ENCODE peak calls at places on chromosome X, in ten cellular contexts. M is nephron progenitor cell, P is neural crest cell, Y is hepatocyte, B is GM12865, W is foreskin fibroblast, T is psoas muscle, K is gastrocnemius medialis, E is cardiac fibroblast, R is glutamatergic neuron. N is an unnamed sample.

GRCh38 chrX:113947548-113947947 is 636.3 kb upstream of the HTR2C start:
- DNase-seq in T (no peak), E (no peak), M (no peak), Y (peak; percentile 37), B (no peak), R (no peak), W (no peak), P (no peak), K (no peak), N (no peak)

GRCh38 chrX:55908685-55909212 is 191.2 kb downstream of the RRAGB start:
- DNase-seq in B (peak; percentile 44), K (no peak), R (peak; percentile 26), E (peak; percentile 4), T (no peak), P (peak; percentile 1), W (no peak), Y (peak; percentile 25), M (peak; percentile 7), N (peak; percentile 39)

GRCh38 chrX:2351999-2352995 is 148.5 kb downstream of the DHRSX start:
- DNase-seq in T (no peak), P (no peak), M (no peak), B (no peak), E (peak; percentile 71), R (no peak), W (peak; percentile 97), Y (peak; percentile 34), K (peak; percentile 61), N (no peak)

GRCh38 chrX:139091086-139091485 is 379.6 kb upstream of the FGF13 start:
- DNase-seq in Y (no peak), K (no peak), M (no peak), B (no peak), R (no peak), W (no peak), T (no peak), P (no peak), E (no peak), N (no peak)

GRCh38 chrX:101485212-101486064 is at the start of gene ARMCX4:
- DNase-seq in K (peak; percentile 4), T (peak; percentile 68), B (peak; percentile 21), M (peak; percentile 70), W (peak; percentile 51), R (peak; percentile 78), E (peak; percentile 65), P (peak; percentile 60), Y (peak; percentile 79), N (peak; percentile 13)

GRCh38 chrX:1935805-1936204 is 320.9 kb downstream of the ASMT start:
- DNase-seq in K (no peak), W (no peak), M (no peak), Y (no peak), R (no peak), T (no peak), B (no peak), E (no peak), P (no peak), N (no peak)

GRCh38 chrX:790780-791360 is 160.3 kb downstream of the SHOX start:
- DNase-seq in P (no peak), K (no peak), E (no peak), B (no peak), W (no peak), R (no peak), Y (no peak), M (no peak), T (no peak), N (no peak)

GRCh38 chrX:65610040-65610439 is 57.4 kb upstream of the MSN start:
- DNase-seq in K (no peak), R (no peak), M (no peak), Y (no peak), T (no peak), B (no peak), P (no peak), E (peak; percentile 71), W (no peak), N (no peak)

GRCh38 chrX:76555816-76556215 is 128.3 kb downstream of the MAGEE1 start:
- DNase-seq in K (no peak), T (no peak), Y (peak; percentile 17), M (peak; percentile 17), W (peak; percentile 2), R (peak; percentile 44), B (peak; percentile 58), P (peak; percentile 35), E (peak; percentile 40), N (no peak)

GRCh38 chrX:56761167-56761566 is 32.1 kb downstream of the NBDY start:
- DNase-seq in W (no peak), K (no peak), R (no peak), B (no peak), Y (no peak), E (no peak), M (no peak), T (peak; percentile 47), P (no peak), N (no peak)

GRCh38 chrX:103464071-103464773 is 55.1 kb downstream of the RAB40A start:
- DNase-seq in T (no peak), M (peak; percentile 38), Y (peak; percentile 50), B (peak; percentile 11), E (peak; percentile 64), K (no peak), W (peak; percentile 44), P (peak; percentile 3), R (peak; percentile 37), N (peak; percentile 15)

DNA sequence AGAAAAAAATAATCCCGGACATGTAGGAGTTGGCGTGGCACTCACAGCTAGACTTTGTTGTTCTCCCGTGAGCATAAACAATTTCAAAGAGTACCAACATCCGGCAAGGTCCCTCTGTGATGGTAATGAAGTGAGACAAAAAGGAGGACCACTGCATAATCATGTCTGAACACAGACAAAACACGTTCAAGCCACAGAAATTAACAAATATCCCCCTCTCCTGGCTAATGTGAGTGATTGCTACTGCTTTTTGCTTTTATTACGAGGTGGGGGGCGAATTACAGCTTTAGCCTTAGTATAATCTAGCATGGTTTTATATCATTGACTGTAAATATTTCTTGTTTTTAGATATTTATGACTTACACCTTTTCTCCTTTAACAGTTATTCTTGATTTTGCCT is 118.5 kb downstream of the PLS3 start:
- DNase-seq in R (no peak), M (no peak), E (peak; percentile 56), W (peak; percentile 2), Y (peak; percentile 25), B (peak; percentile 24), P (no peak), K (no peak), T (no peak), N (no peak)
- TF ChIP-seq CTCF in R (no peak), M (peak; percentile 27), E (peak; percentile 40), W (peak; percentile 29), Y (peak; percentile 61), B (peak; percentile 13), P (peak; percentile 69), K (no peak), T (no peak), N (peak; percentile 16)

GRCh38 chrX:71228063-71228642 is 5.1 kb downstream of the GJB1 start:
- DNase-seq in Y (no peak), P (no peak), K (no peak), M (no peak), T (no peak), E (no peak), R (no peak), B (no peak), W (no peak), N (no peak)

GRCh38 chrX:71225661-71226060 is 2.6 kb downstream of the GJB1 start:
- DNase-seq in P (no peak), Y (no peak), K (no peak), T (no peak), B (no peak), W (no peak), R (no peak), M (no peak), E (no peak), N (no peak)

GRCh38 chrX:71224969-71225368 is 1.9 kb downstream of the GJB1 start:
- DNase-seq in B (no peak), R (no peak), M (no peak), P (no peak), W (no peak), K (no peak), Y (no peak), T (no peak), E (no peak), N (no peak)

GRCh38 chrX:71224098-71224708 is 1.2 kb downstream of the GJB1 start:
- DNase-seq in K (no peak), W (no peak), M (no peak), B (no peak), P (no peak), Y (no peak), R (no peak), T (no peak), E (no peak), N (no peak)

GRCh38 chrX:71227370-71228062 is 4.5 kb downstream of the GJB1 start:
- DNase-seq in K (no peak), W (no peak), E (no peak), T (no peak), M (no peak), Y (no peak), P (no peak), R (no peak), B (no peak), N (no peak)
- TF ChIP-seq CTCF in K (no peak), W (no peak), E (no peak), T (no peak), M (no peak), Y (no peak), P (no peak), R (no peak), B (no peak), N (peak; percentile 14)

DNA sequence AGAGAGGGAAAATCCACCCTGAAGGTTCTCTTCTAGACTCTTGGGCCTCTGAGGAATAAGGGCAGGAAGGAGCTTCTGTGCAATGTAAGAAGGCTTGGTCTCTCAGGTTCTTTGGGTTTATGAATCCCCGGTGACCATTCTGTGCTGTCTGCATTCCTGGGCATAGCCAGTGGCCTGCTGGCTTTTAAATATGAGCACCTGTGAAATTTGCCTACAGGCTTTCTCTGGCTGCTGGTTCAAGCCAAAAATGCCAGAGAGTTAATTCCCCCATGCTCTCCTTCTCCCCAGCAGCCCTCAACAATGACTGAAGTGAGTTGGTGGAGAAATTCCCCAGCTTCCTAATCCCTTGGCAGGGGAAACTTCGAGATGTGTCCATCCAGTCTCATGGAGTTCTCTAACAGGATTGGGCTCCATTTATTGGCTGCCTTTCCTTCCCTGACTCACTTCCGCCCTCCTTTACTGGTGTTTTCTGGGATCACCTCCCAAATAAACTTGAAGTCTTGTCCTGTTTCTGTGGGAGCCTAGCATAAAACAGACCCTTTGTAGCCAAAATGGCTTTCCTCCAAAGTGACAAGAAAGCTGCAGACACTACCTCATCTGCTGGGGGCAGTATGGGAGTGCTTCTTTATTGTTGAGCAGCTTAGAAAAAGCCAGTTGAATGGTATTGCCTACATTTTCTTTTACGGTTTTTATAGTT is 179.4 kb upstream of the CASK start:
- DNase-seq in W (no peak), Y (no peak), M (no peak), T (no peak), E (peak; percentile 68), B (no peak), P (no peak), R (no peak), K (no peak), N (no peak)
- TF ChIP-seq CTCF in W (no peak), Y (no peak), M (no peak), T (no peak), E (no peak), B (no peak), P (no peak), R (no peak), K (no peak), N (no peak)

GRCh38 chrX:63421411-63421810 is 70.3 kb upstream of the SPIN4 start:
- DNase-seq in E (no peak), P (no peak), W (no peak), T (no peak), R (no peak), Y (no peak), M (no peak), K (no peak), B (no peak), N (no peak)
- TF ChIP-seq CTCF in E (peak; percentile 15), P (peak; percentile 39), W (no peak), T (no peak), R (peak; percentile 17), Y (no peak), M (no peak), K (no peak), B (no peak), N (peak; percentile 8)

N was measured in GM06990.